ENCODE peak calls at places on chromosomes 1 and 21, in eight cellular contexts. W is stimulated activated naive B cell treated with anti-CD40 and anti-IgM and Interleukin-4, amounts not matched to agents 10 μg/mL and 1 μg/mL and 100 μg/mL, for 72 hours; B is kidney epithelial cell; D is G401; X is spleen; N is left ventricle myocardium inferior; F is Calu3; P is ovary. R is an unnamed sample.

GRCh38 chr21:43939443-43940328 is 72.4 kb upstream of the TRAPPC10 start:
- DNase-seq in D (no peak), F (no peak), X (no peak), W (no peak), N (no peak), P (no peak), B (no peak), R (no peak)

GRCh38 chr1:34794790-34795180 is 2.0 kb downstream of the GJA4 start:
- DNase-seq in P (no peak), W (no peak), X (no peak), N (no peak), B (no peak), D (no peak), F (no peak), R (no peak)

GRCh38 chr1:11397151-11397902 is 81.6 kb upstream of the DISP3 start:
- DNase-seq in B (no peak), F (no peak), N (no peak), D (peak; percentile 81), W (no peak), P (no peak), X (peak; percentile 48), R (no peak)

GRCh38 chr1:223870617-223871574 is 25.1 kb upstream of the TP53BP2 start:
- DNase-seq in B (no peak), P (no peak), D (no peak), F (no peak), W (no peak), N (no peak), X (peak; percentile 77), R (no peak)

GRCh38 chr1:212013672-212014071 is 21.7 kb downstream of the INTS7 start:
- DNase-seq in W (no peak), D (no peak), F (no peak), X (no peak), N (no peak), B (no peak), P (no peak), R (no peak)

GRCh38 chr1:37930246-37931142 is 16.4 kb downstream of the INPP5B start:
- DNase-seq in P (no peak), D (no peak), B (no peak), F (peak; percentile 24), X (no peak), W (no peak), N (peak; percentile 34), R (no peak)

GRCh38 chr1:46806196-46807020 is 7.6 kb downstream of the CYP4B1 start:
- DNase-seq in W (no peak), D (peak; percentile 1), B (no peak), P (no peak), F (peak; percentile 24), X (no peak), N (peak; percentile 79), R (no peak)

GRCh38 chr21:41634211-41634694 is 126.3 kb upstream of the TMPRSS2 start:
- DNase-seq in N (no peak), X (no peak), B (no peak), F (peak; percentile 80), W (no peak), D (no peak), P (no peak), R (peak; percentile 99)

GRCh38 chr1:58779837-58780585 is 3.8 kb downstream of the JUN start:
- DNase-seq in N (peak; percentile 15), D (peak; percentile 57), W (no peak), P (peak; percentile 37), X (no peak), B (no peak), F (peak; percentile 70), R (peak; percentile 95)

GRCh38 chr1:171716620-171717019 is 25.2 kb downstream of the VAMP4 start:
- DNase-seq in N (no peak), F (peak; percentile 4), D (no peak), W (no peak), B (no peak), P (no peak), X (no peak), R (peak; percentile 3)

GRCh38 chr1:70487910-70488665 is 77.0 kb downstream of the CTH start:
- DNase-seq in F (peak; percentile 23), X (no peak), W (no peak), N (no peak), D (peak; percentile 28), P (no peak), B (no peak), R (no peak)

GRCh38 chr1:231206856-231207255 is 34.2 kb upstream of the GNPAT start:
- DNase-seq in F (no peak), D (no peak), W (no peak), P (no peak), N (no peak), B (no peak), X (peak; percentile 47), R (no peak)

GRCh38 chr1:48526045-48526714 is 54.2 kb upstream of the SPATA6 start:
- DNase-seq in N (no peak), W (no peak), P (no peak), B (no peak), X (no peak), D (no peak), F (no peak), R (peak; percentile 27)

GRCh38 chr1:234727018-234727757 is 117.2 kb upstream of the IRF2BP2 start:
- DNase-seq in F (no peak), P (no peak), D (no peak), W (no peak), X (no peak), B (no peak), N (no peak), R (no peak)

GRCh38 chr1:204927673-204928641 is 57.3 kb downstream of the NFASC start:
- DNase-seq in F (no peak), N (no peak), D (peak; percentile 26), P (no peak), W (no peak), X (no peak), B (no peak), R (no peak)

GRCh38 chr1:230994860-230995259 is 16.0 kb downstream of the ARV1 start:
- DNase-seq in F (no peak), W (no peak), D (no peak), B (no peak), N (no peak), X (no peak), P (no peak), R (no peak)

GRCh38 chr1:27588256-27589232 is 15.4 kb downstream of the AHDC1 start:
- DNase-seq in X (no peak), B (no peak), P (peak; percentile 67), D (no peak), F (no peak), W (no peak), N (no peak), R (no peak)

GRCh38 chr1:211612786-211613107 is 33.8 kb upstream of the SLC30A1 start:
- DNase-seq in B (no peak), P (no peak), W (no peak), N (no peak), F (no peak), D (no peak), X (no peak), R (no peak)

GRCh38 chr1:62794047-62794446 is 10.1 kb downstream of the ATG4C start:
- DNase-seq in F (no peak), W (no peak), B (no peak), D (no peak), P (no peak), N (no peak), X (no peak), R (no peak)

GRCh38 chr1:225911207-225912130 is 12.6 kb downstream of the PYCR2 start:
- DNase-seq in X (peak; percentile 92), B (no peak), F (peak; percentile 86), D (no peak), W (peak; percentile 39), P (peak; percentile 82), N (peak; percentile 69), R (no peak)

GRCh38 chr1:14300991-14301703 is 297.3 kb upstream of the KAZN start:
- DNase-seq in D (peak; percentile 70), N (peak; percentile 61), B (no peak), W (no peak), X (no peak), P (no peak), F (no peak), R (peak; percentile 67)

GRCh38 chr21:26941436-26941835 is 25.5 kb downstream of the ADAMTS5 start:
- DNase-seq in W (no peak), B (no peak), D (no peak), X (no peak), N (no peak), P (no peak), F (no peak), R (peak; percentile 8)

GRCh38 chr1:90763930-90764329 is 46.8 kb upstream of the BARHL2 start:
- DNase-seq in W (no peak), D (no peak), B (no peak), P (no peak), F (no peak), X (no peak), N (no peak), R (no peak)

GRCh38 chr1:63883494-63884235 is 109.8 kb downstream of the ROR1 start:
- DNase-seq in F (no peak), D (peak; percentile 81), X (no peak), N (no peak), P (no peak), W (no peak), B (no peak), R (no peak)